ENCODE peak calls at places on chromosome 14, in four cellular contexts. P, S, V and X are unnamed samples.

GRCh38 chr14:69107407-69108003 is 45.4 kb downstream of the DCAF5 start:
- DNase-seq in P (peak; percentile 60), V (peak; percentile 51), S (peak; percentile 82), X (peak; percentile 74)

GRCh38 chr14:64701660-64702059 is 2.6 kb upstream of the PLEKHG3 start:
- DNase-seq in S (no peak), P (no peak), V (no peak), X (no peak)

GRCh38 chr14:33634631-33635030 is 316.2 kb downstream of the EGLN3 start:
- DNase-seq in S (peak; percentile 45), P (no peak), V (no peak), X (peak; percentile 46)

GRCh38 chr14:22982477-22983245 is at the start of gene AJUBA:
- DNase-seq in P (peak; percentile 85), V (peak; percentile 85), S (peak; percentile 92), X (peak; percentile 93)

GRCh38 chr14:100294213-100294962 is 11.9 kb downstream of the SLC25A29 start:
- DNase-seq in V (no peak), P (no peak), S (peak; percentile 34), X (no peak)

GRCh38 chr14:21300892-21301291 is 21.0 kb downstream of the RPGRIP1 start:
- DNase-seq in P (no peak), S (no peak), V (no peak), X (no peak)

GRCh38 chr14:103727313-103728000 is 11.8 kb downstream of the ZFYVE21 start:
- DNase-seq in V (no peak), S (no peak), P (no peak), X (no peak)

GRCh38 chr14:36238666-36239363 is 62.3 kb upstream of the PTCSC3 start:
- DNase-seq in V (peak; percentile 23), P (no peak), S (peak; percentile 53), X (peak; percentile 44)

GRCh38 chr14:59454131-59454530 is 11.0 kb downstream of the GPR135 start:
- DNase-seq in P (no peak), S (peak; percentile 98), V (peak; percentile 76), X (peak; percentile 85)

GRCh38 chr14:75450381-75451276 is 22.8 kb downstream of the JDP2 start:
- DNase-seq in S (no peak), V (no peak), P (peak; percentile 96), X (peak; percentile 35)

GRCh38 chr14:76227450-76228050 is 75.8 kb downstream of the GPATCH2L start:
- DNase-seq in P (no peak), S (peak; percentile 76), V (peak; percentile 63), X (no peak)

GRCh38 chr14:74647061-74647833 is 35.2 kb upstream of the LTBP2 start:
- DNase-seq in S (no peak), V (no peak), P (no peak), X (no peak)

DNA sequence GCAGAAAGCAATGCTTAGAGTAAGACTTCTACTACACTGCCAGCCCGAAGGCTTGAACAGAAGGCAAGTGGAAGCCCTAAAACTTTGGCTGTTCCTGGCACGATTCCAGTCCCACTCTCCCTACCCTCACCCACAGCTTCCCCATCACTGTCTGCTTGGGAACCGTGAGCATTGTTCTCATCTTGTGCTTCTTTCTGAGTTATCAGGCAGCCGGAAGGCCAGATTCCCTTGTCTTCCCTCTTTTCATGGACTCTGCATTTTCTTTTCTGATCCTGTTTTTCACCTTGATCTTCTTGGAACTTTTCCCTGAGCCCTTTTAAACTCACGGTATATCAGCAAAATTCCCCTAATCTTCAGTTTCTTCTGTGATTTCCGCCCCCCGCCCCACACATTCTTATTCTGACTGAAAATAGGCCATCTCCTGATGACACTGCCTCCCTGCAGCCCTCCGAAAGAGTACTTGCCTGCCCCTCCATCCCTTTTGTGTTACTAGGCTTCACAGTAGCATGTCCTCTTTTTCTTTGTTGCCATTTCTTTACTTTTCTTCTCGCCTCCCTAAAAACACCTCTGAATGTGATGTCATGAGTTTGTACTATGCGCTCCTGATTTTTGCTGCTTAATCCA is 29.9 kb downstream of the RCOR1 start:
- DNase-seq in S (no peak), V (no peak), P (no peak), X (no peak)
- TF ChIP-seq CTCF in S (no peak), V (no peak), P (no peak), X (no peak)

GRCh38 chr14:63438065-63438757 is 105.0 kb downstream of the PPP2R5E start:
- DNase-seq in V (peak; percentile 73), S (peak; percentile 97), P (peak; percentile 79), X (peak; percentile 94)
- H3K4me3 ChIP-seq in V (peak overlapping the region; percentile 45), S (peak overlapping the region; percentile 34), P (no peak overlapping the region), X (peak overlapping the region; percentile 16)

GRCh38 chr14:45150386-45150890 is 14.7 kb downstream of the FANCM start:
- DNase-seq in P (no peak), V (no peak), S (no peak), X (no peak)

GRCh38 chr14:45156067-45156466 is 20.3 kb downstream of the FANCM start:
- DNase-seq in V (no peak), S (peak; percentile 26), P (no peak), X (no peak)
- TF ChIP-seq CTCF in V (no peak), S (no peak), P (no peak), X (peak; percentile 2)

GRCh38 chr14:101783260-101784016 is 21.9 kb downstream of the PPP2R5C start:
- DNase-seq in V (no peak), S (no peak), P (no peak), X (no peak)

GRCh38 chr14:101780887-101781239 is 19.4 kb downstream of the PPP2R5C start:
- DNase-seq in V (no peak), P (no peak), S (no peak), X (no peak)

GRCh38 chr14:101784631-101785030 is 23.1 kb downstream of the PPP2R5C start:
- DNase-seq in V (no peak), P (no peak), S (no peak), X (no peak)

GRCh38 chr14:101780390-101780789 is 18.9 kb downstream of the PPP2R5C start:
- DNase-seq in S (no peak), V (no peak), P (no peak), X (no peak)

DNA sequence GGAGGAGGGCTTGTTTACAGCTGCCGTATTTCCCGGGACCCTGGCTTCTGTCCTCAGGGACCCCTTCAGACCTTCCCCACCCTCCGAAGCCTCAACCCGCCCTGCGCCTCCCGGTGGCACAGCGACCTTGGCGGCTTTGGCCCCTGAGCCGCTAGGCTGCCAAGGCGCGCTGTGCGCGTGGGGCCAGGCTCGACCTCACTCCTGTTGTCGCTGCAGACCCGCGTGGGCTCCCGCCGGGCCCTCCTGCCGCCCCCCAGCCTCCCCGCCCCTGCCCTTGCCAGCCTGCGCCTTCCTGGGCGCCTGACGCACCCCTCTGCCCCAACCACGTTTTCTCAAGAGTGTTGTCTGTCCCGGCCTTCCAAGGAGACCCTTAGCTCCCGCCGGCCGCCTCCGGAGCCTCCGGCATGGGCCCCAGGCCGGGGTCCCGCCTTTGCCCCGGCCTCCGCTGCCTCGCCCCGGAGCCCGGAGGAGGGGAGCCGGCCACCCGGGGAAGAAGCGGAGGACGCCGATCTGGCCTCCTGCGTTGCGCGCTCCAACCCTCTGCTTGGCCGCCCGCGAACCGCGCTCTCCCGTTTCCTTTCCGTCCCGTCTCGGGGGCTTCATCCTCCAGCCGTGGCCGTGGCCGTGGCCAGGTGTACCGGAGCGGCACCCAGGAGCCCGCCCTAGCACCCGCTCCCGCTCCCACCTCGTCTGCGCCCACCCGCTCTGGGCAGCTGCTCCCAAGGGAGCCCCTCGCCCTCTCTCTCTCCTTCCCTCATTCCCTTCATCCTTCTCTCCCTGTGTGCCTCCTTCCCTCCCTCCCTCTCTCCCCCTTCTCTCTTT is 19.9 kb downstream of the PPP2R5C start:
- DNase-seq in S (peak; percentile 18), V (no peak), P (no peak), X (no peak)
- H3K4me3 ChIP-seq in S (peak overlapping the region; percentile 45), V (peak overlapping the region; percentile 53), P (peak overlapping the region; percentile 53), X (peak overlapping the region; percentile 14)

GRCh38 chr14:89957791-89958190 is 2.1 kb downstream of the TDP1 start:
- DNase-seq in V (no peak), S (no peak), P (no peak), X (no peak)
- TF ChIP-seq CTCF in V (no peak), S (no peak), P (no peak), X (no peak)

GRCh38 chr14:77809011-77809410 is 9.1 kb downstream of the ADCK1 start:
- DNase-seq in V (no peak), S (no peak), P (no peak), X (no peak)
- H3K4me3 ChIP-seq in V (no peak overlapping the region), S (no peak overlapping the region), P (no peak overlapping the region), X (no peak overlapping the region)